ENCODE peak calls at places on chromosomes 3 and 15, in seven cellular contexts. K is cardiac fibroblast; H is body of pancreas; B is brain microvascular endothelial cell; I is activated CD8-positive, alpha-beta T cell treated with anti-CD3 and anti-CD28 coated beads for 36 hours; M is RWPE1; D is fibroblast of pulmonary artery. U is an unnamed sample.

GRCh38 chr3:39108309-39108708 is 829 bp downstream of the TTC21A start:
- DNase-seq in H (no peak), B (no peak), K (no peak), I (peak), D (no peak), M (no peak), U (peak)

GRCh38 chr3:67381667-67382272 is 272.6 kb downstream of the SUCLG2 start:
- DNase-seq in D (peak), M (peak), I (peak), H (no peak), B (peak), K (peak), U (peak)

GRCh38 chr3:156059950-156060501 is 60.4 kb upstream of the KCNAB1 start:
- DNase-seq in M (no peak), D (no peak), B (no peak), K (no peak), I (no peak), H (no peak), U (no peak)

GRCh38 chr3:7242303-7242635 is 381.4 kb downstream of the GRM7 start:
- DNase-seq in M (no peak), H (no peak), K (no peak), B (no peak), I (no peak), D (no peak), U (no peak)

GRCh38 chr3:164791263-164791662 is 287.0 kb downstream of the SI start:
- DNase-seq in B (no peak), D (no peak), H (no peak), I (no peak), M (no peak), K (no peak), U (no peak)

GRCh38 chr3:134579266-134579665 is 71.6 kb downstream of the KY start:
- DNase-seq in M (no peak), B (no peak), D (no peak), K (no peak), I (no peak), H (no peak), U (no peak)

GRCh38 chr3:144556392-144556791 is 584.8 kb downstream of the DIPK2A start:
- DNase-seq in M (no peak), K (peak), D (no peak), B (peak), I (no peak), H (no peak), U (peak)

GRCh38 chr3:13305623-13306022 is 114.5 kb downstream of the NUP210 start:
- DNase-seq in D (no peak), I (no peak), M (no peak), H (no peak), B (no peak), K (no peak), U (no peak)

GRCh38 chr3:87260270-87260669 is 16.1 kb downstream of the POU1F1 start:
- DNase-seq in M (peak), D (peak), H (peak), B (peak), I (peak), K (peak), U (peak)

GRCh38 chr3:184786271-184787010 is 25.5 kb upstream of the VPS8 start:
- DNase-seq in H (no peak), M (no peak), I (peak), B (peak), K (peak), D (peak), U (no peak)

GRCh38 chr3:179149239-179149887 is 1.2 kb downstream of the PIK3CA start:
- DNase-seq in M (peak), H (peak), I (peak), D (peak), B (peak), K (peak), U (peak)

DNA sequence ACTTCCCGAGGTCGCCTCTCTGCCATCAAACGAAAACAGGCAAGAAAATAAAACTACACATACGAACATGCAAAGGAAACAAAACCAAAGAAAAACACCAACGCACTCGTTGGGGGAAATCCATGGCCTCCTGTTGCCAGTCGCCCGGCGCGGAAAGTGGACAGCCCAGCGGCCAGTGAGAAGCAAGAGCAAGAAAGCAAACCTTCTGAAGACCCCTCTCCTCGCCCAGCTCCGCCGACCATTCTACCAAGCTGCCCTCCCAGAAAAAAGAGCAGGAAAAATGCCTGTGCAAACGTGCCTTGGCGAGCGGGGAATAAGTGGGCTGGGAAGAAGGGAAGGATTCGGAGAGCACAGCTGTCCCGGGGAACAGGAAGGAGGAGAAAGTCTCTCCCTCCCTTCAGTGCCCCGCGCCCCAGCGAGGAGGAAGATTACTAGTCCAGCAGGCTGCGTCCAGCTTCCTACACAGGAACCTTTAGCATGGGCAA is 802 bp upstream of the NECTIN3 start:
- DNase-seq in K (no peak), I (peak), H (no peak), B (peak), M (peak), D (no peak), U (peak)
- TF ChIP-seq CTCF in K (no peak), I (no peak), H (no peak), B (peak), M (no peak), D (no peak), U (no peak)

GRCh38 chr3:175941352-175941751 is 1082.2 kb downstream of the NAALADL2 start:
- DNase-seq in H (no peak), M (no peak), K (peak), I (peak), D (peak), B (no peak), U (peak)
- TF ChIP-seq CTCF in H (no peak), M (peak), K (peak), I (peak), D (peak), B (peak), U (peak)

DNA sequence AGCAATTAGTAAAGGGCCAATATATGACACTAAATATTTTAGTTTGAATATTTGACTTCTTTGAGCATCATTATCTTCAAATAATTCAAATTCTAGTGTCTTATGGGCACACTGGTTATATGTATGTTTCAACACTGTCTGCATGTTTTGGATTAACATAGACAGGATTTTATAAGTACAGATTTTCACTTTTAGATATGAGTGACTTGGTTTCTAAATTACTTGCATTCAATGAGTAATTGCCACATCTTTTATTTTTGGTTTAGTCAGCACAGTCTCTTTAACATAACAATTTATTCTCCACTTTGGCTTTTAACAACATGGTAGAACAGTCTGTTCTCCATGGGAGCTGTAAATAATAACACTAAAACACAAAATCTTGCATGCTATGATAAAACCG is 674.8 kb downstream of the TBL1XR1 start:
- DNase-seq in M (no peak), D (no peak), H (no peak), I (no peak), B (no peak), K (no peak), U (no peak)
- TF ChIP-seq CTCF in M (no peak), D (no peak), H (no peak), I (no peak), B (no peak), K (no peak), U (no peak)

GRCh38 chr3:109071349-109072142 is 46.4 kb downstream of the MORC1 start:
- DNase-seq in M (no peak), B (no peak), I (no peak), K (no peak), H (peak), D (no peak), U (no peak)
- TF ChIP-seq CTCF in M (no peak), B (no peak), I (no peak), K (no peak), H (no peak), D (no peak), U (no peak)

DNA sequence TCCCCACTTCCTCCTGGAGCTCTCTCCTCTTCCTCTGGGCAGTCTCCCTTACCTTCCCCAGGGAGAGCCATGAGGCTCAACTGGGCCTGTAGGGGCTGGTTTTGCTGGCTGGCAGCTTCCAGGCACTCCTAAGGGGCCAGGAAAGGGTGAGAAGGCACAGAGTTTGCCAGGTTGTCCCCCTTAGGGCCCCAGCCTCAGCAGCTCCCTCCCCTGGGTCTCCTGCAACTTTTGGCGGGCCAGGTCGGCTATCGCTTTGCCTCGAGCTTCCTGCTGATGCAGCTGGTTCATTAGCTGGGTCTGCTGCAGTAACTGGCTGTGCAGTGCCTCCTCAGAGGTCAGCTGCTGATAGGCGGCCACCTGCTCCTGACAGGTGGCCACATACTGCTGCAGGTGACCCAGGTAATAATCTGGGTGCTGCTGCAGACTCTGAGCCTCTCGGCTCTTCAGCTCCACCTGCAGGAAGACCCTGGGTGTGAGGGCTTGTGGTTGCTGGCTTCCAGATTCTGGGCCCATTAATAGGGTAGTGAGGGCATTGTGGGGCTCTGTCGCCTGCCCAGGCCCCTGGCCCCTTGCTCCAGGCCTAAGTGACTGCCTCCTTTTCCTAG is 29.7 kb upstream of the OR4F6 start:
- DNase-seq in K (no peak), M (no peak), I (peak), D (no peak), H (no peak), B (no peak), U (no peak)
- TF ChIP-seq CTCF in K (peak), M (no peak), I (peak), D (peak), H (no peak), B (peak), U (no peak)

GRCh38 chr15:86213888-86214287 is 134.2 kb downstream of the AGBL1 start:
- DNase-seq in H (no peak), I (no peak), K (no peak), B (no peak), M (no peak), D (no peak), U (no peak)

GRCh38 chr15:86213420-86213819 is 133.7 kb downstream of the AGBL1 start:
- DNase-seq in I (no peak), D (no peak), B (no peak), M (no peak), K (no peak), H (no peak), U (no peak)
- TF ChIP-seq CTCF in I (no peak), D (no peak), B (no peak), M (no peak), K (no peak), H (no peak), U (no peak)

GRCh38 chr3:160053048-160053391 is 64.4 kb downstream of the IL12A start:
- DNase-seq in B (no peak), D (no peak), K (no peak), H (no peak), M (no peak), I (no peak), U (no peak)
- TF ChIP-seq CTCF in B (no peak), D (no peak), K (no peak), H (no peak), M (no peak), I (no peak), U (no peak)

DNA sequence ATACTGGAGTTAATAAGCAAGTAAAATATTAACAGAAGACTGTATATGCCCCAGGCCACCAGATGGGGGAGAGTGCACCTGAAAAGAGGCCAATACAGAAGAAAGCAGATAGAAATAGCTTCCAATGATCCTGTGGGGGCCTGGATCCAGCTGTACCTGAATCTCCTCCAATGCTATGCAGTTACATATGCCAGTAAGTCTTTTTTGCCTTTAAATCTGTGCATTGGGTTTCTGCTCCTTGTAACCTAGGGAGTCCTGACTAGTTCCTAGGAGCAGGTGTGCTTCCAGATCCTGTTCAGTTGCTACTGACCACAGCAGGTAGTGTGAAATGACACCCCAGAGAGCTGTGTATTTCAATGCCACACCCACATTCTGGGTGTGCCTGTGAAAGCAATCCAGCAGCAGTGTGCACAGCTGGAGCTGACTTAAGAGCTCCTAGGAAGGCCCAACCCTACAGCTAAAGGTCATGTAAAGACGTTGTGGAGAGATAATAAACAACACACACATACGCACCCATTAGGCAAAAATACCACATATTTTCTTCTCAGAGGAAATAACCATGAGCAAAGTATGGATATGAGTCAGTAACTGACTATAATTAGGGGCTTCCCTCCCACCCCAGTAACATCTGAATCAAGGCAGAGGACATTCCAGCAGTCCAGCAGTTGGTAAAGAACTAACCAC is 62.2 kb upstream of the AKAP13 start:
- DNase-seq in B (peak), D (peak), I (peak), K (peak), M (peak), H (peak), U (peak)
- TF ChIP-seq CTCF in B (peak), D (peak), I (no peak), K (no peak), M (no peak), H (no peak), U (no peak)

GRCh38 chr3:162777118-162777517 is 1280.5 kb downstream of the OTOL1 start:
- DNase-seq in H (no peak), K (no peak), D (no peak), M (no peak), B (no peak), I (no peak), U (no peak)
- TF ChIP-seq CTCF in H (no peak), K (no peak), D (no peak), M (no peak), B (no peak), I (no peak), U (no peak)

DNA sequence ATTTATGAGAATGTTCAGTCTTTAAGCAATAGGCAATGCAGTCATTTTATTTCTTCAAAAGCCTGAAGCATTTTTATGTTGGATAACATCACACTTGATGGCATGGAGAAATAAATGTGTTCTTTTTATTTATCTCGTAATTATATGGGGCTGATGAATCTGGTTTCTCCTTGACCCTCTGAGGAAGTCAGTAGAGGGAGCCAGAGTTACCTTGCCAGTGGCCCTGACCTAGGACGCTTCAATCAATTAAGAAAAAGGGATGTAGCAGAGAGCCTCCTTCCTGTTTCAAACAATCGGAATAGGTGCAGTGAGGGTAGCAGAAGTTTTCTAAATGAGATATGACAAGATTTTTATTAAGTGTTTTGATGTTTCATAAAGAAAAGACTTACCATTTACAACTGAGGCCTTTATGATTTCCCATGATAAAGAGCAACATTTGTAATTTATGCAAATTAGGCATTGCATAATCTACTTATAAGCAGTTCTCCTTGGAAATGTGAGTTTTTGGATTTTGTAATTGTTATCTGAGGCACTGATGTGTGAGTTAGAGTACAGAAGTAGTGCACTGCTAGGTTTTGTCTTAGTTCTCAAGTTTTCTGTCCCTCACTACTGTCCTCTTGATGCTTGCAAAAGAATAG is 129.1 kb downstream of the RAP2B start:
- DNase-seq in B (peak), I (peak), M (peak), D (peak), K (peak), H (no peak), U (no peak)
- TF ChIP-seq CTCF in B (peak), I (peak), M (peak), D (peak), K (peak), H (no peak), U (no peak)

U was measured in GM20000.